ENCODE peak calls at places on chromosomes 4 and X, in seven cellular contexts. One of them, this sample, is unnamed.

GRCh38 chr4:3256230-3257124 is 7.5 kb downstream of the MSANTD1 start:
- DNase-seq in amniotic stem cell: no peak
- DNase-seq in CD4-positive, alpha-beta memory T cell: no peak
- DNase-seq in right cardiac atrium: no peak
- DNase-seq in ovary: no peak
- DNase-seq in fibroblast of mammary gland: no peak
- DNase-seq in AG08396: no peak
- DNase-seq in this sample: peak

GRCh38 chr4:37802068-37802666 is 24.3 kb upstream of the PGM2 start:
- DNase-seq in right cardiac atrium: peak
- DNase-seq in AG08396: peak
- DNase-seq in fibroblast of mammary gland: peak
- DNase-seq in amniotic stem cell: peak
- DNase-seq in ovary: no peak
- DNase-seq in CD4-positive, alpha-beta memory T cell: no peak
- DNase-seq in this sample: peak

GRCh38 chr4:15182600-15183222 is 180.4 kb downstream of the CPEB2 start:
- DNase-seq in right cardiac atrium: no peak
- DNase-seq in AG08396: no peak
- DNase-seq in fibroblast of mammary gland: peak
- DNase-seq in CD4-positive, alpha-beta memory T cell: no peak
- DNase-seq in ovary: no peak
- DNase-seq in amniotic stem cell: no peak
- DNase-seq in this sample: no peak

GRCh38 chr4:16830081-16830480 is 68.4 kb downstream of the LDB2 start:
- DNase-seq in AG08396: no peak
- DNase-seq in CD4-positive, alpha-beta memory T cell: no peak
- DNase-seq in right cardiac atrium: no peak
- DNase-seq in amniotic stem cell: no peak
- DNase-seq in ovary: no peak
- DNase-seq in fibroblast of mammary gland: no peak
- DNase-seq in this sample: no peak

GRCh38 chrX:36986231-36986630 is 21.9 kb upstream of the FAM47C start:
- DNase-seq in amniotic stem cell: no peak
- DNase-seq in CD4-positive, alpha-beta memory T cell: no peak
- DNase-seq in right cardiac atrium: no peak
- DNase-seq in ovary: no peak
- DNase-seq in fibroblast of mammary gland: no peak
- DNase-seq in AG08396: no peak
- DNase-seq in this sample: peak

GRCh38 chr4:121697626-121698025 is 846 bp upstream of the ANXA5 start:
- DNase-seq in ovary: no peak
- DNase-seq in amniotic stem cell: no peak
- DNase-seq in CD4-positive, alpha-beta memory T cell: no peak
- DNase-seq in right cardiac atrium: no peak
- DNase-seq in fibroblast of mammary gland: no peak
- DNase-seq in AG08396: no peak
- DNase-seq in this sample: no peak

GRCh38 chrX:114166601-114167000 is 417.3 kb upstream of the HTR2C start:
- DNase-seq in CD4-positive, alpha-beta memory T cell: no peak
- DNase-seq in fibroblast of mammary gland: no peak
- DNase-seq in right cardiac atrium: no peak
- DNase-seq in amniotic stem cell: no peak
- DNase-seq in ovary: no peak
- DNase-seq in AG08396: no peak
- DNase-seq in this sample: no peak

GRCh38 chrX:13235930-13236329 is 83.9 kb downstream of the ATXN3L start:
- DNase-seq in CD4-positive, alpha-beta memory T cell: no peak
- DNase-seq in fibroblast of mammary gland: no peak
- DNase-seq in ovary: no peak
- DNase-seq in AG08396: no peak
- DNase-seq in amniotic stem cell: no peak
- DNase-seq in right cardiac atrium: no peak
- DNase-seq in this sample: no peak

GRCh38 chrX:14409341-14409740 is 120.0 kb upstream of the GLRA2 start:
- DNase-seq in AG08396: no peak
- DNase-seq in CD4-positive, alpha-beta memory T cell: no peak
- DNase-seq in amniotic stem cell: no peak
- DNase-seq in ovary: no peak
- DNase-seq in right cardiac atrium: no peak
- DNase-seq in fibroblast of mammary gland: peak
- DNase-seq in this sample: no peak

GRCh38 chr4:88202443-88202842 is 44.0 kb upstream of the ABCG2 start:
- DNase-seq in amniotic stem cell: no peak
- DNase-seq in ovary: no peak
- DNase-seq in AG08396: no peak
- DNase-seq in right cardiac atrium: no peak
- DNase-seq in fibroblast of mammary gland: no peak
- DNase-seq in CD4-positive, alpha-beta memory T cell: no peak
- DNase-seq in this sample: no peak

GRCh38 chrX:150361777-150362351 is 1.3 kb upstream of the MAMLD1 start:
- DNase-seq in CD4-positive, alpha-beta memory T cell: no peak
- DNase-seq in AG08396: peak
- DNase-seq in right cardiac atrium: peak
- DNase-seq in ovary: peak
- DNase-seq in amniotic stem cell: no peak
- DNase-seq in fibroblast of mammary gland: no peak
- DNase-seq in this sample: peak

GRCh38 chr4:71206763-71207162 is 132.1 kb upstream of the SLC4A4 start:
- DNase-seq in CD4-positive, alpha-beta memory T cell: no peak
- DNase-seq in fibroblast of mammary gland: peak
- DNase-seq in right cardiac atrium: no peak
- DNase-seq in ovary: no peak
- DNase-seq in AG08396: peak
- DNase-seq in amniotic stem cell: peak
- DNase-seq in this sample: no peak

GRCh38 chr4:185865901-185866328 is 53.9 kb upstream of the SORBS2 start:
- DNase-seq in right cardiac atrium: no peak
- DNase-seq in ovary: no peak
- DNase-seq in amniotic stem cell: no peak
- DNase-seq in fibroblast of mammary gland: peak
- DNase-seq in CD4-positive, alpha-beta memory T cell: no peak
- DNase-seq in AG08396: no peak
- DNase-seq in this sample: no peak

GRCh38 chr4:43244688-43245382 is 352.3 kb downstream of the GRXCR1 start:
- DNase-seq in amniotic stem cell: no peak
- DNase-seq in fibroblast of mammary gland: no peak
- DNase-seq in ovary: no peak
- DNase-seq in AG08396: no peak
- DNase-seq in CD4-positive, alpha-beta memory T cell: no peak
- DNase-seq in right cardiac atrium: no peak
- DNase-seq in this sample: no peak

GRCh38 chrX:103628386-103629290 is at the start of gene TCEAL1:
- DNase-seq in CD4-positive, alpha-beta memory T cell: peak
- DNase-seq in ovary: peak
- DNase-seq in right cardiac atrium: peak
- DNase-seq in AG08396: peak
- DNase-seq in fibroblast of mammary gland: peak
- DNase-seq in amniotic stem cell: no peak
- DNase-seq in this sample: peak

GRCh38 chrX:1592128-1592862 is 891 bp downstream of the AKAP17A start:
- DNase-seq in fibroblast of mammary gland: peak
- DNase-seq in ovary: no peak
- DNase-seq in amniotic stem cell: no peak
- DNase-seq in CD4-positive, alpha-beta memory T cell: no peak
- DNase-seq in AG08396: peak
- DNase-seq in right cardiac atrium: peak
- DNase-seq in this sample: peak

GRCh38 chr4:135249006-135249405 is 1047.4 kb upstream of the PABPC4L start:
- DNase-seq in fibroblast of mammary gland: no peak
- DNase-seq in right cardiac atrium: no peak
- DNase-seq in AG08396: no peak
- DNase-seq in amniotic stem cell: no peak
- DNase-seq in ovary: no peak
- DNase-seq in CD4-positive, alpha-beta memory T cell: no peak
- DNase-seq in this sample: no peak

GRCh38 chrX:12975670-12975965 is 708 bp downstream of the TMSB4X start:
- DNase-seq in amniotic stem cell: no peak
- DNase-seq in CD4-positive, alpha-beta memory T cell: no peak
- DNase-seq in right cardiac atrium: peak
- DNase-seq in ovary: peak
- DNase-seq in AG08396: no peak
- DNase-seq in fibroblast of mammary gland: no peak
- DNase-seq in this sample: no peak

GRCh38 chrX:139738581-139738980 is 30.6 kb upstream of the MCF2 start:
- DNase-seq in fibroblast of mammary gland: peak
- DNase-seq in right cardiac atrium: no peak
- DNase-seq in AG08396: no peak
- DNase-seq in ovary: no peak
- DNase-seq in CD4-positive, alpha-beta memory T cell: no peak
- DNase-seq in amniotic stem cell: no peak
- DNase-seq in this sample: peak

GRCh38 chrX:68685722-68686683 is 38.5 kb downstream of the STARD8 start:
- DNase-seq in ovary: peak
- DNase-seq in right cardiac atrium: peak
- DNase-seq in CD4-positive, alpha-beta memory T cell: no peak
- DNase-seq in amniotic stem cell: no peak
- DNase-seq in fibroblast of mammary gland: peak
- DNase-seq in AG08396: peak
- DNase-seq in this sample: peak

GRCh38 chr4:113316879-113317278 is 267.4 kb downstream of the ANK2 start:
- DNase-seq in ovary: no peak
- DNase-seq in right cardiac atrium: no peak
- DNase-seq in AG08396: no peak
- DNase-seq in amniotic stem cell: no peak
- DNase-seq in fibroblast of mammary gland: peak
- DNase-seq in CD4-positive, alpha-beta memory T cell: peak
- DNase-seq in this sample: no peak

GRCh38 chr4:112098841-112099240 is 46.4 kb upstream of the FAM241A start:
- DNase-seq in fibroblast of mammary gland: no peak
- DNase-seq in amniotic stem cell: no peak
- DNase-seq in AG08396: no peak
- DNase-seq in CD4-positive, alpha-beta memory T cell: no peak
- DNase-seq in ovary: no peak
- DNase-seq in right cardiac atrium: no peak
- DNase-seq in this sample: no peak

GRCh38 chrX:9882669-9883446 is 84.3 kb upstream of the CLDN34 start:
- DNase-seq in AG08396: no peak
- DNase-seq in right cardiac atrium: peak
- DNase-seq in fibroblast of mammary gland: no peak
- DNase-seq in CD4-positive, alpha-beta memory T cell: no peak
- DNase-seq in ovary: no peak
- DNase-seq in amniotic stem cell: no peak
- DNase-seq in this sample: no peak

This sample was measured in islet precursor cell.